ENCODE peak calls at places on chromosomes 13 and 19, in nine cellular contexts. O is naive thymus-derived CD8-positive, alpha-beta T cell; W is amniotic epithelial cell; N is activated CD4-positive, alpha-beta T cell treated with anti-CD3 and anti-CD28 coated beads, Interleukin-2, amount 50 U/mL, for 48 hours; S is AG09319; V is mucosa of gallbladder; R is cardiac muscle cell; E is left colon; P is activated T-cell treated with anti-CD3 and anti-CD28 coated beads, Interleukin-2, amount 50 U/mL, for 72 hours. Y is an unnamed sample.

GRCh38 chr13:29954082-29955043 is 103.9 kb upstream of the UBL3 start:
- DNase-seq in O (peak; percentile 78), W (no peak), N (peak; percentile 54), S (no peak), V (no peak), R (no peak), E (no peak), P (peak; percentile 62), Y (no peak)

GRCh38 chr19:16252459-16253205 is 54.9 kb downstream of the AP1M1 start:
- DNase-seq in O (no peak), W (no peak), N (no peak), S (no peak), V (no peak), R (no peak), E (peak; percentile 46), P (no peak), Y (no peak)

GRCh38 chr13:39542361-39542760 is 60.6 kb downstream of the LHFPL6 start:
- DNase-seq in O (no peak), W (no peak), N (no peak), S (no peak), V (no peak), R (no peak), E (no peak), P (no peak), Y (no peak)

GRCh38 chr13:48201044-48201443 is 32.0 kb upstream of the ITM2B start:
- DNase-seq in O (no peak), W (no peak), N (no peak), S (no peak), V (peak; percentile 84), R (no peak), E (no peak), P (no peak), Y (no peak)

GRCh38 chr19:534088-534487 is 2.5 kb downstream of the CDC34 start:
- DNase-seq in O (no peak), W (no peak), N (no peak), S (no peak), V (no peak), R (no peak), E (no peak), P (no peak), Y (no peak)

GRCh38 chr13:77810430-77810829 is 108.2 kb downstream of the EDNRB start:
- DNase-seq in O (no peak), W (no peak), N (no peak), S (no peak), V (no peak), R (peak; percentile 6), E (no peak), P (no peak), Y (no peak)

GRCh38 chr19:4715529-4716221 is 8.0 kb downstream of the DPP9 start:
- DNase-seq in O (no peak), W (no peak), N (no peak), S (no peak), V (no peak), R (no peak), E (no peak), P (no peak), Y (no peak)

GRCh38 chr13:83883061-83883523 is 818 bp upstream of the SLITRK1 start:
- DNase-seq in O (no peak), W (no peak), N (no peak), S (no peak), V (no peak), R (no peak), E (no peak), P (no peak), Y (no peak)

GRCh38 chr13:80342541-80343371 is 1.8 kb upstream of the SPRY2 start:
- DNase-seq in O (peak; percentile 68), W (peak; percentile 56), N (peak; percentile 76), S (no peak), V (peak; percentile 85), R (peak; percentile 87), E (peak; percentile 65), P (peak; percentile 86), Y (peak; percentile 81)

GRCh38 chr13:112708560-112709240 is 18.9 kb downstream of the ATP11A start:
- DNase-seq in O (no peak), W (no peak), N (no peak), S (no peak), V (no peak), R (no peak), E (no peak), P (no peak), Y (no peak)

GRCh38 chr13:44620057-44620456 is 43.9 kb upstream of the TSC22D1 start:
- DNase-seq in O (no peak), W (peak; percentile 71), N (no peak), S (no peak), V (no peak), R (peak; percentile 71), E (no peak), P (no peak), Y (no peak)

GRCh38 chr19:1104452-1105216 is 840 bp downstream of the GPX4 start:
- DNase-seq in O (peak; percentile 69), W (peak; percentile 47), N (peak; percentile 78), S (no peak), V (peak; percentile 70), R (peak; percentile 90), E (peak; percentile 80), P (peak; percentile 86), Y (peak; percentile 60)

GRCh38 chr19:48480151-48480475 is 10.9 kb downstream of the CYTH2 start:
- DNase-seq in O (peak; percentile 48), W (no peak), N (peak; percentile 47), S (no peak), V (no peak), R (no peak), E (peak; percentile 53), P (no peak), Y (peak; percentile 68)

GRCh38 chr13:27622102-27622820 is 569 bp downstream of the POLR1D start:
- DNase-seq in O (no peak), W (no peak), N (no peak), S (no peak), V (no peak), R (peak; percentile 50), E (no peak), P (no peak), Y (peak; percentile 15)

GRCh38 chr13:23722726-23723453 is 152.7 kb downstream of the TNFRSF19 start:
- DNase-seq in O (no peak), W (no peak), N (no peak), S (no peak), V (no peak), R (no peak), E (no peak), P (no peak), Y (no peak)

GRCh38 chr13:53490732-53491131 is 462.1 kb downstream of the OLFM4 start:
- DNase-seq in O (no peak), W (no peak), N (no peak), S (no peak), V (no peak), R (no peak), E (no peak), P (no peak), Y (no peak)

GRCh38 chr19:19909654-19910053 is 8.9 kb downstream of the ZNF93 start:
- DNase-seq in O (no peak), W (no peak), N (no peak), S (no peak), V (no peak), R (no peak), E (no peak), P (no peak), Y (no peak)